ENCODE peak calls at places on chromosomes 4 and X, in eight cellular contexts. Y, S, O, V, D, N, K and Z are unnamed samples.

GRCh38 chr4:148810461-148810860 is 368.2 kb upstream of the NR3C2 start:
- DNase-seq in S (no peak), O (no peak), Y (no peak), K (no peak), N (no peak), D (no peak), V (no peak), Z (no peak)

GRCh38 chr4:88828846-88829245 is 131.2 kb upstream of the NAP1L5 start:
- DNase-seq in V (no peak), D (no peak), O (no peak), N (no peak), S (no peak), K (no peak), Y (no peak), Z (no peak)

GRCh38 chr4:159352609-159353008 is 249.7 kb downstream of the RAPGEF2 start:
- DNase-seq in D (no peak), V (no peak), O (no peak), K (no peak), Y (no peak), N (no peak), S (no peak), Z (no peak)

GRCh38 chr4:135227842-135228241 is 1026.3 kb upstream of the PABPC4L start:
- DNase-seq in D (no peak), Y (no peak), K (no peak), N (no peak), S (no peak), V (no peak), O (no peak), Z (no peak)

GRCh38 chr4:183080372-183081115 is 18.5 kb upstream of the WWC2 start:
- DNase-seq in K (no peak), V (no peak), Y (no peak), S (no peak), D (no peak), N (no peak), O (no peak), Z (no peak)

GRCh38 chrX:123223409-123223808 is 39.3 kb downstream of the GRIA3 start:
- DNase-seq in V (no peak), N (no peak), O (no peak), D (no peak), Y (no peak), S (no peak), K (no peak), Z (no peak)

GRCh38 chr4:87073570-87074470 is 139.0 kb downstream of the AFF1 start:
- DNase-seq in O (no peak), K (peak; percentile 86), S (peak; percentile 5), Y (no peak), D (no peak), N (no peak), V (peak; percentile 61), Z (peak; percentile 23)

GRCh38 chr4:69057620-69058409 is 38.5 kb upstream of the UGT2B7 start:
- DNase-seq in N (peak; percentile 27), V (peak; percentile 15), K (peak; percentile 7), S (no peak), O (no peak), Y (no peak), D (peak; percentile 1), Z (no peak)

GRCh38 chrX:121987163-121987562 is 939.8 kb downstream of the GLUD2 start:
- DNase-seq in V (no peak), K (no peak), D (no peak), S (no peak), Y (no peak), N (no peak), O (no peak), Z (no peak)